ENCODE peak calls at places on chromosome 9, in five cellular contexts. W, O, H, E and K are unnamed samples.

GRCh38 chr9:99078731-99079130 is 26.2 kb upstream of the TGFBR1 start:
- DNase-seq in W (no peak), O (no peak), H (no peak), E (no peak), K (no peak)

GRCh38 chr9:37025381-37026084 is 8.5 kb downstream of the PAX5 start:
- DNase-seq in W (no peak), O (no peak), H (no peak), E (no peak), K (no peak)

GRCh38 chr9:83066771-83067170 is 3.8 kb upstream of the RASEF start:
- DNase-seq in W (no peak), O (no peak), H (no peak), E (no peak), K (no peak)

GRCh38 chr9:6758418-6759113 is 793 bp downstream of the KDM4C start:
- DNase-seq in W (peak; percentile 75), O (peak; percentile 35), H (no peak), E (peak; percentile 69), K (peak; percentile 66)

GRCh38 chr9:97857603-97858392 is 4.8 kb downstream of the FOXE1 start:
- DNase-seq in W (no peak), O (no peak), H (no peak), E (no peak), K (no peak)

GRCh38 chr9:23005061-23005690 is 558.6 kb downstream of the DMRTA1 start:
- DNase-seq in W (no peak), O (no peak), H (no peak), E (no peak), K (no peak)

GRCh38 chr9:37155601-37156000 is 35.2 kb downstream of the ZCCHC7 start:
- DNase-seq in W (no peak), O (no peak), H (no peak), E (no peak), K (no peak)

GRCh38 chr9:122219856-122220672 is 8.7 kb downstream of the LHX6 start:
- DNase-seq in W (no peak), O (no peak), H (no peak), E (no peak), K (no peak)

GRCh38 chr9:15189491-15189890 is 117.5 kb downstream of the TTC39B start:
- DNase-seq in W (no peak), O (no peak), H (no peak), E (no peak), K (no peak)

GRCh38 chr9:118577121-118577520 is 792.1 kb downstream of the BRINP1 start:
- DNase-seq in W (no peak), O (no peak), H (no peak), E (no peak), K (no peak)

GRCh38 chr9:15289590-15289989 is 17.4 kb downstream of the TTC39B start:
- DNase-seq in W (no peak), O (no peak), H (no peak), E (no peak), K (no peak)

GRCh38 chr9:120723547-120723946 is 9.3 kb upstream of the MEGF9 start:
- DNase-seq in W (no peak), O (no peak), H (no peak), E (no peak), K (no peak)

GRCh38 chr9:122318284-122318683 is 52.5 kb upstream of the PTGS1 start:
- DNase-seq in W (no peak), O (no peak), H (no peak), E (no peak), K (no peak)

GRCh38 chr9:26296910-26297309 is 595.7 kb downstream of the CAAP1 start:
- DNase-seq in W (no peak), O (no peak), H (no peak), E (no peak), K (no peak)

GRCh38 chr9:89453452-89453851 is 44.5 kb downstream of the SEMA4D start:
- DNase-seq in W (no peak), O (no peak), H (no peak), E (no peak), K (no peak)

GRCh38 chr9:101275671-101276250 is 109.0 kb downstream of the BAAT start:
- DNase-seq in W (no peak), O (no peak), H (no peak), E (no peak), K (no peak)

GRCh38 chr9:127634021-127634420 is 21.9 kb downstream of the STXBP1 start:
- DNase-seq in W (peak; percentile 79), O (no peak), H (no peak), E (no peak), K (no peak)

GRCh38 chr9:15837079-15837679 is 284.3 kb downstream of the CCDC171 start:
- DNase-seq in W (peak; percentile 20), O (no peak), H (no peak), E (peak; percentile 60), K (no peak)

GRCh38 chr9:33765411-33765810 is 29.9 kb upstream of the PRSS3 start:
- DNase-seq in W (no peak), O (no peak), H (no peak), E (no peak), K (no peak)

GRCh38 chr9:89383030-89383720 is 64.9 kb downstream of the SECISBP2 start:
- DNase-seq in W (no peak), O (no peak), H (no peak), E (no peak), K (no peak)

GRCh38 chr9:89482950-89483349 is 15.0 kb downstream of the SEMA4D start:
- DNase-seq in W (no peak), O (peak; percentile 54), H (no peak), E (no peak), K (no peak)

GRCh38 chr9:137116027-137116507 is 1.5 kb upstream of the DPP7 start:
- DNase-seq in W (no peak), O (no peak), H (no peak), E (no peak), K (no peak)

GRCh38 chr9:137115394-137116026 is 977 bp upstream of the DPP7 start:
- DNase-seq in W (no peak), O (no peak), H (no peak), E (no peak), K (no peak)

GRCh38 chr9:137113385-137114159 is 961 bp downstream of the DPP7 start:
- DNase-seq in W (no peak), O (no peak), H (no peak), E (no peak), K (no peak)

GRCh38 chr9:137114220-137114612 is 317 bp downstream of the DPP7 start:
- DNase-seq in W (no peak), O (no peak), H (no peak), E (no peak), K (no peak)

DNA sequence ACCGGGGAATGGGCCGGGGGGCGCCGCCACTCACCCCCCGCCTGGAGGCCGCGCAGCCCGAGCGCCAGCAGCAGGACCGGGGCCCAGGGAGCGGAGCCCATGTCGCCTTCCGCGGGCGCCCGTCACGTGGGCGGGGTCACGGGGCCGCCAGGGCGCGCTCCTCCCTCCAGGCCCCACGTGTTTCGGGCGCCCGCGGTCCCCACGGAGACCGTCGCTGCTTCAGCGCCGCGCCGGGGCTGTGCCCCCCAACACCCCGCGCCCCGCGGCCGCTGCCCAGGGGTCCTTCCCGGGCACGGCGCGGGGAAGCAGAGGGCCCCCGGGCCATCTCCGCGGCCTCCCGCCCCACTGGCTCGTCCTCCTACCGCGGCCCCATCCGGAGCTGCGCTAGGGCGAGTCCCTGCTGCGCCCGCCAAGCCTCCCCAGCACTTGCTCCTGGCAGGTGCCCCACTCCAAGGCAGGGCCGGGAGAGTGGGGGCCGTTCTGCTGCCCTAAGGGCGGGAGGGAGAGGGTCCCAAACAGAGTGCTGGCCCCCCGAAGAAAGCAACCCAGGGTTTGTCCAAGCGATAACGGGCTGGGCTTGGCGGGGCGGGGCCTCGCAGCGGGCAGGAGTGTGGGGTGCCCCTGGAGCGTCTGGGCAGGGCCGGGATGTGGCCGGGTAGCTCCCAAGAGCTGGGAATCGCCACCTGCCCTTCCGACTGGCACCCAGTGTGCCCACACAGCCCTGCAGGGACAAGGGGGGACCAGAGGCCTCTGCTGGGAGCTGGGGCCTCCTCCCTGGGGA is at the start of gene DPP7:
- DNase-seq in W (peak; percentile 78), O (peak; percentile 77), H (no peak), E (peak; percentile 82), K (peak; percentile 76)
- H3K4me3 ChIP-seq in W (peak within 1 kb of the TSS; percentile 72), O (peak within 1 kb of the TSS; percentile 81), H (peak within 1 kb of the TSS; percentile 45), E (peak within 1 kb of the TSS; percentile 95), K (peak within 1 kb of the TSS; percentile 76)

DNA sequence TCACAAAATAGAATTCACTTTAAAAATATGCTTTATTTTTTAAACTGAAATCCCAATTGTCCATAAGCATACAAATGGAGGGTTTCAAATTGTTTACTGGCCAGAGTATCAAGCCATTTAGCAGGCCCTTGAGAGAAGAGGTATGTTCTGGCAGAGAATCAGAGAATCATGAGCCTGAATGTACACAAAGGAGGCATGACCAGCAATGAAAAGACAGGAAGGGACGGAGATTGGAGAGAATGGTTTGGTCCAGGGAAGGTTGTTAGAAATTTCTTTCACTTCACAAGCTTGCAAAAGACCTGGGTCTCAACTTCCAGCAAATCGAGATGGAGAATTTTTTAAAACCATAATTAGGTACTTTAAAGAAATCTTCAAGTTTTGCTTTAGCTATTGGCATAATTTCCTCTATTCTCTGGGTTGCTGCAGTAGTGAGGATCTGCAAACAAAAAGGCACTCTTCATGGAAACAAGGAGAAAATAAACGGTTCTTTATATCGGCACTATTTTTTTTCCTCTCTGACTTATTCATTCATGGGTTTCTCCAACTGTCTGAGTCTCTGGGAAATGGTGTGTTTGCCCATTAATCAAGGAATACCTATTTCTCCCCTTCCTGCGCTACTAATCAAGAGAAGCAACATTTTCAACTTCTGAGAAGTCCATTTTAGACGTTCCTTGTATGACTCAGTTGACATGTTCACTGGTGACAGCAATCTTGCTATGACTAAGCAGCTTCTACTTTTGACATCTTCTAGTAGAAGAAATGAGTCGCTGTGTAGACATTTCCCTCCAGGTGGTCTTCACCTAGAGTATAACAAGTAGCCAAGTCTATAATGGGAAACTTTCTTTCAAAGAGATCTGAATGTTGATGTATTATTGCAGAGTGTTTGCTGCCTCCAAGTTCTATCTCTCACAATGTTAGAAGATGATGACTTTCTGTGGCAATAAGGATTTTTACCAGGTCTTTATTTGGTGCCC is 23.1 kb upstream of the ERCC6L2 start:
- DNase-seq in W (no peak), O (no peak), H (no peak), E (no peak), K (no peak)
- H3K4me1 ChIP-seq in W (no peaks in the 10 kb centered on the region), O (no peaks in the 10 kb centered on the region), H (no peaks in the 10 kb centered on the region), E (no peaks in the 10 kb centered on the region), K (peaks cover 5% of the 10 kb centered on the region)

DNA sequence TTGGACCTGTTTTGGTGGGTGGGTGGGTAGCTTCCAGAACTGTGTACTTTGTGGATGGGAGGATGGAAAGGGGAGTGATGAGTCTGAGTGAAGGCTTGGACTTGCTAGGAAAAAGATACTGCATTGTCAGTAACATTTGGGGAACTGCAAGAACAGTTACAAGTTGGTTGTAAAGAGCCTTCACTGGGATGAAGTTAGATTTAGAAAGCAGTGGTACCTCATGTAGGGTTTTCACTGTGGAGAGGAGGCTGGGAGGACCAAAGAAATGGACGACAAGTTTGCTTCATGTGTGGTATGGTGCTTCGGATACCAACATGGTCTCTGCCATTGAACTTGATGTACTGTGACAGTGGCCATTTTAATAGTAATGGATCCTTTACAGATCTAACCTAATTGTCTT is 50.3 kb downstream of the RAD23B start:
- DNase-seq in W (no peak), O (no peak), H (no peak), E (no peak), K (no peak)
- TF ChIP-seq CTCF in W (no peak), O (no peak), H (no peak), E (no peak), K (no peak)

GRCh38 chr9:133737071-133737773 is 930 bp downstream of the SARDH start:
- DNase-seq in W (no peak), O (no peak), H (no peak), E (no peak), K (peak; percentile 25)
- H3K4me3 ChIP-seq in W (no peak overlapping the region), O (peak overlapping the region; percentile 53), H (no peak overlapping the region), E (no peak overlapping the region), K (peak overlapping the region; percentile 43)

GRCh38 chr9:112401175-112401815 is 21.4 kb downstream of the HSDL2 start:
- DNase-seq in W (no peak), O (no peak), H (no peak), E (no peak), K (no peak)

GRCh38 chr9:112396872-112397271 is 17.0 kb downstream of the HSDL2 start:
- DNase-seq in W (no peak), O (no peak), H (no peak), E (no peak), K (no peak)

GRCh38 chr9:112396416-112396815 is 16.5 kb downstream of the HSDL2 start:
- DNase-seq in W (no peak), O (no peak), H (no peak), E (no peak), K (no peak)
- H3K4me1 ChIP-seq in W (no peaks in the 10 kb centered on the region), O (peaks cover 17% of the 10 kb centered on the region), H (no peaks in the 10 kb centered on the region), E (no peaks in the 10 kb centered on the region), K (no peaks in the 10 kb centered on the region)